ENCODE peak calls at places on chromosomes 13 and 19, in six cellular contexts. Q, B, A, W, G and H are unnamed samples.

GRCh38 chr13:95382411-95382810 is 81.2 kb upstream of the ABCC4 start:
- DNase-seq in Q (no peak), B (no peak), A (no peak), W (no peak), G (no peak), H (no peak)

GRCh38 chr13:37769078-37769477 is 100.5 kb downstream of the TRPC4 start:
- DNase-seq in Q (peak; percentile 2), B (no peak), A (no peak), W (peak; percentile 8), G (no peak), H (no peak)

GRCh38 chr19:23823952-23824389 is 65.3 kb upstream of the ZNF681 start:
- DNase-seq in Q (peak; percentile 9), B (peak; percentile 34), A (peak; percentile 3), W (peak; percentile 62), G (peak; percentile 12), H (no peak)

GRCh38 chr13:93182406-93182805 is 44.2 kb upstream of the GPC6 start:
- DNase-seq in Q (no peak), B (no peak), A (no peak), W (no peak), G (no peak), H (no peak)

GRCh38 chr19:5974721-5975387 is 3.1 kb downstream of the RANBP3 start:
- DNase-seq in Q (peak; percentile 93), B (no peak), A (no peak), W (no peak), G (peak; percentile 16), H (no peak)

GRCh38 chr19:11535792-11536595 is 2.7 kb upstream of the CNN1 start:
- DNase-seq in Q (peak; percentile 68), B (peak; percentile 71), A (peak; percentile 90), W (peak; percentile 95), G (no peak), H (peak; percentile 92)

GRCh38 chr19:41239961-41240574 is 21.0 kb downstream of the AXL start:
- DNase-seq in Q (no peak), B (no peak), A (no peak), W (no peak), G (no peak), H (no peak)

GRCh38 chr13:98565726-98566577 is 11.0 kb downstream of the STK24 start:
- DNase-seq in Q (no peak), B (no peak), A (no peak), W (no peak), G (no peak), H (no peak)

GRCh38 chr13:39506559-39507390 is 96.2 kb downstream of the LHFPL6 start:
- DNase-seq in Q (no peak), B (no peak), A (no peak), W (no peak), G (no peak), H (no peak)

GRCh38 chr13:93776936-93777335 is 550.3 kb downstream of the GPC6 start:
- DNase-seq in Q (no peak), B (no peak), A (no peak), W (no peak), G (no peak), H (no peak)

GRCh38 chr13:114059946-114060860 is 72.2 kb downstream of the RASA3 start:
- DNase-seq in Q (no peak), B (no peak), A (no peak), W (no peak), G (no peak), H (no peak)

GRCh38 chr19:50387176-50387867 is 3.2 kb downstream of the POLD1 start:
- DNase-seq in Q (no peak), B (no peak), A (no peak), W (no peak), G (no peak), H (no peak)

GRCh38 chr13:94657167-94657566 is 55.2 kb downstream of the SOX21 start:
- DNase-seq in Q (no peak), B (no peak), A (no peak), W (no peak), G (no peak), H (no peak)

GRCh38 chr19:6802336-6803035 is 30.0 kb downstream of the VAV1 start:
- DNase-seq in Q (no peak), B (no peak), A (no peak), W (peak; percentile 47), G (peak; percentile 78), H (peak; percentile 40)

GRCh38 chr19:9793051-9793591 is 24.6 kb upstream of the ZNF846 start:
- DNase-seq in Q (no peak), B (no peak), A (no peak), W (peak; percentile 61), G (no peak), H (no peak)

GRCh38 chr13:28035146-28035782 is 46.8 kb upstream of the URAD start:
- DNase-seq in Q (no peak), B (no peak), A (no peak), W (no peak), G (no peak), H (no peak)

GRCh38 chr19:34994643-34995471 is 5.3 kb upstream of the GRAMD1A start:
- DNase-seq in Q (peak; percentile 88), B (no peak), A (no peak), W (no peak), G (no peak), H (no peak)

GRCh38 chr13:21014666-21015170 is 46.7 kb downstream of the LATS2 start:
- DNase-seq in Q (peak; percentile 79), B (no peak), A (no peak), W (no peak), G (no peak), H (no peak)

DNA sequence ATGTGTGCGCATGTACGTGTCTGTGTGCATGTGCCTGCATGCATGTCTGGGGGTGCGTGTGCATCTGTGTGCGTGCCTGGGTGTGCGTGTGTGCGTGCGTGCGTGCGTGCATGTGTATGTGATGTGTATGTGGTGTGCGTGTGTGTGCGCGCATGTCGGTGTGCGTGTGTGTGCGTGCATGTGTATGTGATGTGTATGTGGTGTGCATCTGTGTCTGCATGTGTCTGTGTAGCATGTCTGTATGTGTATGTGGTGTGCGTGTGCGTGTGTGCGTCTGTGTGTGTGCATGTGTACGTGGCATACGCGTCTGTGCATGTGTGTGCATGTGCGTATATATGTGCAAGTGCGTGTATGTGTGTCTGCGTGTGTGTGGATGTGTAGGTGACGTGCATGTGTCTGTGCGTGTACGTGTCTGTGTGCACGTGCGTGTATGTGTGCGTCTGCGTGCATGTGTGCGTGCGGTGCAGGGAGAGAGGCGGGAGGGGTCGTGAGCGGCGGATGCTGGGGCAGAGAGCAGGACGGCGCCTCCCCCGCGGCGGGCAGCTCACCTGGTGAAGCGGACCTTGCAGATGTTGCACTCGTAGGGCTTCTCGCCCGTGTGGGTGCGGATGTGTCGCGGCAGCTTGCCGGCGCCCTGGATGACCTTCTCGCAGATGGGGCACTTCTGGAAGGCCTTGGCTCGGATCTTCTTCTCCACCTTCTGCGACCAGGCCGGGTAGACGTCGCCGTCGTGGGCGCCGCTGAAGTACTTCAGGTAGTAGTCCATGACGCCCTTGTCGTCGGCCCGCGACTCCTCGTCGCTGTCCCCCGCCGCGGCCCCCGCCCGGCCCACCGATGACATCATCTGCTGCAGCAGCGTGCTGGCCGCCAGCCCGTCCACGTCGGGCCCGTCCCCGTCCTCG is 13.0 kb downstream of the ZBTB7A start:
- DNase-seq in Q (no peak), B (no peak), A (no peak), W (no peak), G (no peak), H (no peak)
- TF ChIP-seq POLR2AphosphoS5 in Q (peak; percentile 30), B (peak; percentile 37), A (peak; percentile 70), W (no peak), G (peak; percentile 60), H (peak; percentile 82)

DNA sequence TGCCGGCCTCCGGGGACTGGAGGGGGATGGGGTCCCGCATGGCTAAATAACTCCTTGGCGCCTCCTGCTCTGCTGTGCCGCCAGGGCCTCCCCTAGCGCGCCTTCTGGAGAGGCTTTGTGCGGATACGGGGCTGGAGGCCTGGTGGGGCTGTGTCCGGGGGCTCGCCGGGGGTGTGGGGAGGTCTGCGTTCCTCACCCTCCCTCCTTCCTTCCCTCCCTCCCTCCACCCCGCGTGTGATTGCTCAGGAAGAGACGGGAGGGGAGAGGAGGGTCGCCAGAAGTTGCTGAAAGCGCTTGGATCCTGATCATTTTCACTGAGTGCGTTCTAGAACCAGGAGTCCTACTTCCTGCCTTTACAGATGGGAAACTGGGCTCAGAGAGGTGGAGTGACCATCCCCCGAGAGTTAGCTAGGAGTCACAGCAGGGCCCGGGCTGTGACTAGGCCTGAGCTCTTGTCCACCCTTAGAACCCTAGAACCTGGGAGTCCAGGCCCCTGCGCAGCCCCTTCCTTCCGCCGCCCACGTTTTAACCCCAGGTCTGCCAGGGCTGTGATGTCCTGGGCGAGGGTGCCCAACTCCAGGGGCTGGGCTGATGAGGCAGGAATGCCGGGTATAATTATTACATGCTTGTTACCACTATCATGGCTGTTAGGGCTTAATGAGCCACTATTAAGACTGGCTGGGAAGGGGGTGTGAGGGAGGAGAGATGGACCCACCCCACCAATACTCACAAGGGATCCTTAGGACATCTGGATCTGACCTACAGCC is 782 bp upstream of the JUND start:
- DNase-seq in Q (peak; percentile 60), B (no peak), A (no peak), W (no peak), G (no peak), H (no peak)
- TF ChIP-seq POLR2A in Q (no peak), B (peak; percentile 54), A (peak; percentile 85), W (peak; percentile 89), G (peak; percentile 21), H (peak; percentile 35)

GRCh38 chr19:36973021-36973843 is 57.1 kb downstream of the ZNF568 start:
- DNase-seq in Q (no peak), B (peak; percentile 74), A (peak; percentile 79), W (peak; percentile 9), G (peak; percentile 17), H (peak; percentile 35)
- TF ChIP-seq TAF1 in Q (no peak), B (peak; percentile 52), A (no peak), W (no peak), G (no peak), H (no peak)

GRCh38 chr19:12821761-12822160 is 12.6 kb downstream of the RTBDN start:
- DNase-seq in Q (no peak), B (no peak), A (no peak), W (no peak), G (no peak), H (no peak)

GRCh38 chr19:12828494-12828893 is 5.9 kb downstream of the RTBDN start:
- DNase-seq in Q (peak; percentile 40), B (no peak), A (no peak), W (peak; percentile 74), G (no peak), H (no peak)

GRCh38 chr19:12825259-12826131 is 8.9 kb downstream of the RTBDN start:
- DNase-seq in Q (no peak), B (no peak), A (no peak), W (peak; percentile 76), G (no peak), H (no peak)
- TF ChIP-seq POLR2AphosphoS5 in Q (no peak), B (peak; percentile 39), A (no peak), W (no peak), G (no peak), H (no peak)

GRCh38 chr19:12786950-12787349 is 4.3 kb upstream of the JUNB start:
- DNase-seq in Q (no peak), B (no peak), A (no peak), W (peak; percentile 23), G (no peak), H (no peak)

GRCh38 chr19:12788682-12789097 is 2.6 kb upstream of the JUNB start:
- DNase-seq in Q (peak; percentile 41), B (no peak), A (no peak), W (peak; percentile 79), G (peak; percentile 84), H (peak; percentile 67)

GRCh38 chr19:12787458-12787857 is 3.8 kb upstream of the JUNB start:
- DNase-seq in Q (no peak), B (no peak), A (no peak), W (no peak), G (no peak), H (no peak)

GRCh38 chr19:12789098-12789903 is 2.0 kb upstream of the JUNB start:
- DNase-seq in Q (no peak), B (no peak), A (no peak), W (peak; percentile 50), G (no peak), H (no peak)

GRCh38 chr19:12788025-12788681 is 3.1 kb upstream of the JUNB start:
- DNase-seq in Q (no peak), B (no peak), A (no peak), W (peak; percentile 55), G (no peak), H (no peak)
- TF ChIP-seq POLR2A in Q (no peak), B (no peak), A (peak; percentile 7), W (no peak), G (no peak), H (no peak)